ENCODE peak calls at places on chromosomes 11 and 22, in four cellular contexts. L is GM12878, E is IMR-90, B is K562. N is an unnamed sample.

GRCh38 chr11:128450882-128451647 is 136.3 kb downstream of the ETS1 start:
- DNase-seq in L (no peak), E (no peak), B (no peak), N (no peak)

GRCh38 chr11:93591247-93591898 is 48.2 kb upstream of the SMCO4 start:
- DNase-seq in L (peak; percentile 33), E (peak; percentile 46), B (no peak), N (no peak)

GRCh38 chr11:104968856-104969776 is 742 bp upstream of the CASP4 start:
- DNase-seq in L (no peak), E (peak; percentile 34), B (no peak), N (peak; percentile 64)

GRCh38 chr11:111719379-111719778 is 46.8 kb downstream of the PPP2R1B start:
- DNase-seq in L (no peak), E (peak; percentile 47), B (no peak), N (peak; percentile 46)

GRCh38 chr22:43293661-43294392 is 49.3 kb downstream of the SCUBE1 start:
- DNase-seq in L (no peak), E (peak; percentile 60), B (peak; percentile 74), N (peak; percentile 25)

GRCh38 chr11:133219543-133219942 is 312.8 kb downstream of the OPCML start:
- DNase-seq in L (no peak), E (no peak), B (no peak), N (no peak)

GRCh38 chr11:64864473-64865285 is 13.7 kb downstream of the EHD1 start:
- DNase-seq in L (no peak), E (peak; percentile 97), B (peak; percentile 31), N (peak; percentile 53)

GRCh38 chr11:117546431-117547160 is 218.9 kb downstream of the CEP164 start:
- DNase-seq in L (no peak), E (no peak), B (no peak), N (no peak)

GRCh38 chr22:18000441-18001039 is 23.8 kb downstream of the MICAL3 start:
- DNase-seq in L (no peak), E (no peak), B (no peak), N (peak; percentile 38)

GRCh38 chr22:28442951-28443876 is 236.4 kb downstream of the TTC28 start:
- DNase-seq in L (no peak), E (peak; percentile 76), B (peak; percentile 5), N (peak; percentile 80)

GRCh38 chr11:33373636-33374035 is 116.5 kb downstream of the HIPK3 start:
- DNase-seq in L (no peak), E (peak; percentile 22), B (no peak), N (no peak)

GRCh38 chr11:103418014-103418413 is 308.8 kb downstream of the DYNC2H1 start:
- DNase-seq in L (no peak), E (no peak), B (no peak), N (no peak)

GRCh38 chr22:44351037-44351436 is 38.3 kb upstream of the SHISAL1 start:
- DNase-seq in L (no peak), E (no peak), B (no peak), N (no peak)

GRCh38 chr11:18739684-18740083 is 13.7 kb upstream of the IGSF22 start:
- DNase-seq in L (no peak), E (no peak), B (peak; percentile 48), N (no peak)

DNA sequence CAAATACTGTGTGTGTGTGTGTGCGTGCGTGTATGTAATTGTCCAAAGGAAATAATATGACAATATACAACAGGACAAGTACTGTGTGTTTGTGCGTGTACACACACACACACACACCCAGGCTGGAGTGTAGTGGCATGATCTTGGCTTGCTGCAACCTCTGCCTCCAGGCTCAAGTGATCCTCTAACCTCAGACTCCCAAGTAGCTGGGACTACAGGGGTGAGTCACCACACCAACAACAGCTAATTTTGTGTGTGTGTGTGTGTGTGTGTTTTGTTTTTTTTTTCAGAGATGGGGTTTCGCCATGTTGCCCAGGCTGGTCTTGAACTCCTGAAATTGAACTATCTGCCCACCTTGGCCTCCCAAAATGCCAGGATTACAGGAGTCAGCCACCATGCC is 61.5 kb downstream of the NUP98 start:
- DNase-seq in L (no peak), E (peak; percentile 28), B (no peak), N (no peak)
- TF ChIP-seq FOS in L (no peak), E (no peak), B (no peak), N (no peak)

GRCh38 chr11:57476223-57476882 is 16.0 kb downstream of the RTN4RL2 start:
- DNase-seq in L (no peak), E (no peak), B (no peak), N (no peak)

GRCh38 chr11:57477507-57478189 is 17.3 kb downstream of the RTN4RL2 start:
- DNase-seq in L (no peak), E (no peak), B (no peak), N (no peak)

GRCh38 chr11:57475671-57476222 is 15.4 kb downstream of the RTN4RL2 start:
- DNase-seq in L (no peak), E (no peak), B (no peak), N (no peak)

GRCh38 chr11:57475191-57475590 is 14.9 kb downstream of the RTN4RL2 start:
- DNase-seq in L (no peak), E (peak; percentile 12), B (no peak), N (no peak)

DNA sequence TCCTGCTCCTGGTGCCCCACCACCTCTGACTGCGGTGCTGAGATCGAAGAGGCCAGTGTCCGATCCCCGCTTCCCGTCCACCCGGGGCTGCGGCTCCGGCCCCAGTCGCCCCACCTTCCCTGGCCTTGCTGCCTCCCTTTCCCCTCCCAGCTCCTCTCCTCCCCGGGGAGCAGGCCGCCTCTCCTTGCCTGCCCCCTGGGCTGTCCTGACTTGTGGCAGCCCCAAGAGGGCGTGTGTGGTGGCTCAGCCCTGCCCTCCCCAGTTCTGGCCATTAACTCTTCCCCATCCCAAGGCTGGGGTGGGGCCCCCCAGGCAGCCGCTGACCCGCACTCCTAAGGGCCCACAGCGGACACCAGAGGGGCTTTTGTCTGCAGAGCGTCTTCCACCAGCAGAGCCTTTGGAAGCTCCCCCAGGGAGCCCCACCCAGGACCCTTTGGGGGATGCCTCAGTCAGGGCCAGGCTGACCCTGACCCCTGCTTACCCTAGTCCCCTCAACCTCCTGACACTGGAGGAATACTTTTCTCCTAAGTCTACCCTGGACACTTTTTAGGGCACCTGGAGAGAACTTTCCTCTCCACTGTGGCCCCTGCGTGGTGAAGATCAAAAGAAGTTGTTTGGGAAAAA is 16.7 kb downstream of the RTN4RL2 start:
- DNase-seq in L (no peak), E (peak; percentile 17), B (no peak), N (no peak)
- TF ChIP-seq CTCF in L (peak; percentile 60), E (peak; percentile 36), B (no peak), N (peak; percentile 58)

DNA sequence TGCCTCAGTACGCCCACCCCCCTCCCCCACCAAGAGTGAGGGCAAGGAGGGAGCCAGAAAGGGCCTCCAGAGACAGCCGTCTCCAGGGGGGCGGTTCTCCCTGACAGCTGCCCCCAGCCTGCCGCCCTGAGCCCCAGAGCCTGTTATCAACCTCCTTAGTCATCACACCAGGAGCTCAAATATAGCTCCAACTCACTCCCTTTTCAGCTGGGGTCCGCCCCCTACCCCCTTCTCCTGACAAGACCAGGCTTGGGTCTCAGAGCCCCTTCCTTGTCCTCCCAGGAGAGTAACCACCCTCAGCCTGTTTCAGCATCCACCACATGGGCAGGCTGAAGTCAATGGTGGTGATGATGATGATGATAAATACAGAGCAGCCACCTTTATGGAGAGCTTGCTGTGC is 2.5 kb upstream of the INPP5J start:
- DNase-seq in L (no peak), E (no peak), B (peak; percentile 38), N (no peak)
- H3K27ac ChIP-seq in L (no peak overlapping the region), E (no peak overlapping the region), B (no peak overlapping the region), N (no peak overlapping the region)

DNA sequence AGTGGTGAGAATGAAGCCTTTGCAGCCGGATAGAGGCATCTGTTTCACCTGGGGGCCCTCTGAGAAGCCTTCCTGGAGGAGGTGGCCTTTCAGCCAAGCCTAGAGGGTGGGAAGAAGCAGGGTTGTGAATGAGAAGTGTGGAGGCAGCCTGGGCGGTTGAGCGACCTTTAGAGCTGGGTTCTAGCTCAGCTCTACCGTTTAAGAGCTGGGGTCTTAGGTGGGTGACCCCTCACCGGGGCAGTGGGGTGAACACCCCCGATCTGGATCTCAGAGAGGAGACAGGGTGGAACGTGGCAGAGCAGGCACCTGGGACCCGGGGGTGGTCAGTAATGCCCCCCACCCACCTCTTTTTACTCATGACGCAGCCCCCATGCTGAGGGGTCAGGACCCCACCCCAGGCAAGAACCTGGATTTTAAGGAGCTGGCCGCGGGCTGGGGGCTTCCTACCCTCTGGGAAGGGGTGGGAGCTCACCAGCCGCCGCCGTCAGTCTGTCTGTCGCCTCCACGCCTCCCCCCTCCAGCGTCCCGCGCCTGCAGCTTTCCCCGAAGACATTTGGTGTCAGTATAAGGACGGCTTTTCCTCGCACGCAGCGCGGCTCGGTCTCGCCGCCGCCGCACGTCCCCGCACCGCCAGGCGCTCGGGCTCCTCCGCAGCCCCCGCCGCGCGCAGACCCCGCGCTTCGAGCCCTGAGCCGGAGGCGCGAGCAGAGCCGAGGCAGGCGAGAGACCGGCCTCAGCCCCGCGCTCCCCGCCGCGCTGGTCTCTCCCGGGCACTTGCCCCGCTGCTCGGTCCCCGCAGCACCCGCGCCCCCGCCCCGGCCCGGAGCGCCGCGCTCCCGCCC is 13.4 kb upstream of the CACNA1I start:
- DNase-seq in L (no peak), E (peak; percentile 7), B (peak; percentile 58), N (no peak)
- TF ChIP-seq FOS in L (no peak), E (no peak), B (no peak), N (no peak)

GRCh38 chr11:130512662-130513061 is 64.2 kb downstream of the ADAMTS15 start:
- DNase-seq in L (no peak), E (no peak), B (no peak), N (no peak)
- TF ChIP-seq CTCF in L (no peak), E (no peak), B (no peak), N (no peak)

DNA sequence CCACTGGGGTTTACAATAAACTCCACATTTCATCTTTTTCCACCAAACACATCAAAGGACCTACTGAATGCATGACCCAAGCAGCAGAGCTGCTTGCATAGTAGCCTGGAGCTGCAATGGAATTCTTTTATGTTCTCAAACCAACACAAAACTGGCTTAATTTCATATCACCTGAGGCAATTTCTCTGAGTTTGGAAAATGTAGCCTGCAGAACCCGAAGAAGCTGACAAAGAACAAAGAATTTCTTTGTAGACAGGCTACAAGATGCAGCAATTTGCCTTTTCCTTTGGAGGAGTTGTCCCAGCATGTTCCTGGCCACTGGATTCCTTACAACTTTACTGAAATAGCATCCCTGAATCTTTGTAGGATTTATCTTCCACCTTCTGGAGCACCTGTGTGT is 5.5 kb upstream of the TECTA start:
- DNase-seq in L (no peak), E (no peak), B (no peak), N (no peak)
- H3K27ac ChIP-seq in L (no peak overlapping the region), E (no peak overlapping the region), B (no peak overlapping the region), N (no peak overlapping the region)

GRCh38 chr11:2772544-2773031 is 72.8 kb upstream of the KCNQ1OT1 start:
- DNase-seq in L (no peak), E (peak; percentile 75), B (no peak), N (no peak)
- TF ChIP-seq FOS in L (no peak), E (peak; percentile 25), B (no peak), N (no peak)

N was measured in endothelial cell of umbilical vein.